ENCODE peak calls at places on chromosomes 12 and 14, in four cellular contexts. Z, A, P and J are unnamed samples.

GRCh38 chr14:49892636-49893308 is at the start of gene ARF6:
- DNase-seq in A (peak; percentile 95), Z (peak; percentile 97), P (peak; percentile 99), J (peak; percentile 94)

GRCh38 chr12:119940881-119941280 is 48.2 kb upstream of the BICDL1 start:
- DNase-seq in Z (peak; percentile 55), A (no peak), P (no peak), J (peak; percentile 35)

GRCh38 chr12:89126712-89127111 is 225.6 kb downstream of the DUSP6 start:
- DNase-seq in Z (no peak), A (no peak), P (no peak), J (no peak)

GRCh38 chr12:86256169-86256568 is at the start of gene MGAT4C:
- DNase-seq in Z (no peak), P (peak; percentile 82), A (no peak), J (peak; percentile 36)

GRCh38 chr12:124673881-124674617 is 106.6 kb upstream of the NCOR2 start:
- DNase-seq in P (no peak), A (peak; percentile 97), Z (no peak), J (peak; percentile 93)

GRCh38 chr12:16972923-16973770 is 367.2 kb upstream of the LMO3 start:
- DNase-seq in Z (no peak), A (no peak), P (no peak), J (no peak)

GRCh38 chr14:81337073-81337472 is 63.1 kb downstream of the STON2 start:
- DNase-seq in Z (no peak), P (no peak), A (no peak), J (no peak)

GRCh38 chr12:9244894-9245293 is 36.7 kb upstream of the PZP start:
- DNase-seq in P (no peak), Z (no peak), A (no peak), J (peak; percentile 12)

GRCh38 chr12:510071-510825 is 50.5 kb downstream of the B4GALNT3 start:
- DNase-seq in Z (peak; percentile 10), A (no peak), P (peak; percentile 95), J (no peak)

GRCh38 chr12:69026341-69026740 is 93.4 kb upstream of the CPM start:
- DNase-seq in P (no peak), Z (no peak), A (no peak), J (no peak)

GRCh38 chr12:45878630-45879255 is 111.6 kb downstream of the SCAF11 start:
- DNase-seq in P (peak; percentile 16), Z (no peak), A (no peak), J (no peak)

GRCh38 chr14:31668348-31668747 is 107.1 kb downstream of the NUBPL start:
- DNase-seq in A (no peak), Z (no peak), P (no peak), J (no peak)

GRCh38 chr14:77088645-77089044 is 9.4 kb upstream of the CIPC start:
- DNase-seq in A (no peak), P (no peak), Z (no peak), J (no peak)

GRCh38 chr12:122336015-122336946 is 70.0 kb upstream of the VPS33A start:
- DNase-seq in P (no peak), A (no peak), Z (peak; percentile 29), J (peak; percentile 47)

GRCh38 chr14:29868000-29868399 is 59.6 kb downstream of the PRKD1 start:
- DNase-seq in Z (no peak), A (no peak), P (no peak), J (peak; percentile 40)

GRCh38 chr14:68690106-68690960 is 102.5 kb downstream of the ZFP36L1 start:
- DNase-seq in A (no peak), Z (no peak), P (no peak), J (no peak)

GRCh38 chr12:58026892-58027891 is 85.8 kb downstream of the ATP23 start:
- DNase-seq in A (no peak), P (no peak), Z (no peak), J (peak; percentile 69)

GRCh38 chr14:46250113-46250703 is 401.4 kb downstream of the RPL10L start:
- DNase-seq in A (no peak), Z (no peak), P (peak; percentile 7), J (peak; percentile 28)

GRCh38 chr12:67982165-67982563 is 7.1 kb upstream of the IFNG-AS1 start:
- DNase-seq in A (no peak), Z (no peak), P (no peak), J (no peak)

GRCh38 chr12:39780527-39781446 is 161.2 kb upstream of the ABCD2 start:
- DNase-seq in Z (no peak), P (peak; percentile 75), A (peak; percentile 10), J (no peak)

GRCh38 chr12:40583743-40584142 is 108.5 kb upstream of the CNTN1 start:
- DNase-seq in Z (no peak), P (no peak), A (no peak), J (no peak)

GRCh38 chr12:102885043-102885932 is 31.8 kb downstream of the PAH start:
- DNase-seq in Z (no peak), P (no peak), A (no peak), J (no peak)

GRCh38 chr14:74572829-74573360 is 39.1 kb downstream of the LTBP2 start:
- DNase-seq in A (no peak), P (no peak), Z (peak; percentile 71), J (no peak)

GRCh38 chr12:55694651-55695050 is 13.1 kb downstream of the ITGA7 start:
- DNase-seq in P (no peak), A (no peak), Z (no peak), J (no peak)

GRCh38 chr12:83210933-83211332 is 524.2 kb downstream of the TMTC2 start:
- DNase-seq in Z (no peak), A (no peak), P (no peak), J (no peak)

GRCh38 chr12:92757599-92758121 is 54.9 kb downstream of the PLEKHG7 start:
- DNase-seq in Z (no peak), A (peak; percentile 80), P (peak; percentile 32), J (no peak)

GRCh38 chr12:50533203-50533584 is 28.4 kb downstream of the DIP2B start:
- DNase-seq in P (no peak), A (no peak), Z (no peak), J (no peak)

GRCh38 chr14:104724407-104724980 is 465 bp downstream of the ADSS1 start:
- DNase-seq in A (no peak), P (no peak), Z (peak; percentile 32), J (no peak)

GRCh38 chr14:101128478-101129450 is 225.2 kb upstream of the RTL1 start:
- DNase-seq in P (no peak), Z (no peak), A (no peak), J (no peak)

GRCh38 chr14:100072783-100073346 is 7.6 kb downstream of the EVL start:
- DNase-seq in Z (peak; percentile 28), P (no peak), A (no peak), J (no peak)